ENCODE peak calls at places on chromosomes 11 and 22, in four cellular contexts. A is GM23248, M is mammary epithelial cell, D is astrocyte. V is an unnamed sample.

GRCh38 chr11:77644887-77645286 is 7.3 kb upstream of the CLNS1A start:
- DNase-seq in A (no peak), D (no peak), M (no peak), V (no peak)

GRCh38 chr22:48750826-48751440 is 1076.7 kb downstream of the BRD1 start:
- DNase-seq in D (no peak), M (no peak), A (no peak), V (no peak)

GRCh38 chr11:75793966-75794365 is 21.0 kb upstream of the UVRAG start:
- DNase-seq in M (no peak), A (no peak), D (no peak), V (no peak)

GRCh38 chr11:113729456-113729855 is 23.3 kb upstream of the TMPRSS5 start:
- DNase-seq in D (no peak), M (peak; percentile 72), A (peak; percentile 52), V (no peak)

GRCh38 chr22:26732284-26732683 is 74.9 kb downstream of the MIAT start:
- DNase-seq in M (no peak), D (no peak), A (no peak), V (no peak)

GRCh38 chr11:125375146-125375545 is 120.9 kb downstream of the FEZ1 start:
- DNase-seq in M (no peak), A (no peak), D (peak; percentile 22), V (no peak)

GRCh38 chr11:93841446-93841845 is 9.0 kb downstream of the VSTM5 start:
- DNase-seq in D (no peak), A (no peak), M (no peak), V (no peak)

GRCh38 chr11:236774-237767 is at the start of gene PSMD13:
- DNase-seq in M (peak; percentile 73), A (peak; percentile 97), D (peak; percentile 70), V (peak; percentile 91)

GRCh38 chr11:64583296-64584262 is 7.4 kb upstream of the SLC22A12 start:
- DNase-seq in D (no peak), A (peak; percentile 68), M (no peak), V (no peak)

GRCh38 chr22:49183208-49183825 is 644.4 kb downstream of the BRD1 start:
- DNase-seq in A (no peak), D (no peak), M (no peak), V (no peak)

GRCh38 chr11:12706531-12707499 is 32.6 kb downstream of the TEAD1 start:
- DNase-seq in M (no peak), D (no peak), A (no peak), V (no peak)

GRCh38 chr11:126080206-126080941 is 17.7 kb upstream of the CDON start:
- DNase-seq in D (no peak), A (peak; percentile 47), M (no peak), V (no peak)

GRCh38 chr22:19942886-19943664 is 1.5 kb upstream of the TXNRD2 start:
- DNase-seq in M (peak; percentile 67), A (peak; percentile 95), D (peak; percentile 89), V (peak; percentile 72)

GRCh38 chr11:45852712-45853101 is 5.4 kb downstream of the CRY2 start:
- DNase-seq in D (no peak), A (peak; percentile 31), M (no peak), V (no peak)

GRCh38 chr11:123302751-123303195 is 107.7 kb upstream of the CLMP start:
- DNase-seq in D (peak; percentile 48), A (peak; percentile 88), M (peak; percentile 8), V (peak; percentile 77)

GRCh38 chr11:113006916-113007445 is 45.8 kb downstream of the NCAM1 start:
- DNase-seq in M (no peak), D (peak; percentile 22), A (no peak), V (no peak)

GRCh38 chr11:17991799-17992433 is 20.9 kb downstream of the SERGEF start:
- DNase-seq in D (peak; percentile 44), A (peak; percentile 72), M (peak; percentile 32), V (peak; percentile 68)

GRCh38 chr11:13339196-13340153 is 61.9 kb downstream of the BMAL1 start:
- DNase-seq in M (peak; percentile 83), D (peak; percentile 98), A (peak; percentile 92), V (peak; percentile 60)

GRCh38 chr11:130202818-130203671 is 43.5 kb downstream of the ST14 start:
- DNase-seq in M (no peak), D (no peak), A (no peak), V (no peak)

GRCh38 chr22:45001653-45002052 is 8.2 kb downstream of the PHF21B start:
- DNase-seq in D (no peak), M (no peak), A (no peak), V (no peak)

GRCh38 chr11:34052608-34053160 is 1.2 kb downstream of the CAPRIN1 start:
- DNase-seq in A (peak; percentile 54), D (no peak), M (peak; percentile 17), V (peak; percentile 77)

GRCh38 chr11:132123449-132123848 is 753.0 kb downstream of the NTM start:
- DNase-seq in D (no peak), A (no peak), M (no peak), V (no peak)

GRCh38 chr11:118001494-118001971 is 15.3 kb downstream of the IL10RA start:
- DNase-seq in D (no peak), A (no peak), M (no peak), V (no peak)

GRCh38 chr11:117973446-117973922 is 12.7 kb upstream of the IL10RA start:
- DNase-seq in D (no peak), M (no peak), A (no peak), V (no peak)

GRCh38 chr11:124085583-124085982 is 29.7 kb upstream of the VWA5A start:
- DNase-seq in D (peak; percentile 24), A (no peak), M (peak; percentile 66), V (no peak)

GRCh38 chr11:130197386-130198035 is 37.9 kb downstream of the ST14 start:
- DNase-seq in A (peak; percentile 13), D (peak; percentile 12), M (no peak), V (no peak)

GRCh38 chr22:39714321-39714720 is 143.8 kb downstream of the CACNA1I start:
- DNase-seq in D (no peak), M (no peak), A (no peak), V (no peak)

GRCh38 chr11:17544181-17544622 is at the start of gene USH1C:
- DNase-seq in M (no peak), D (no peak), A (no peak), V (no peak)

GRCh38 chr11:57484141-57484710 is 23.9 kb downstream of the RTN4RL2 start:
- DNase-seq in M (no peak), D (no peak), A (peak; percentile 48), V (no peak)

DNA sequence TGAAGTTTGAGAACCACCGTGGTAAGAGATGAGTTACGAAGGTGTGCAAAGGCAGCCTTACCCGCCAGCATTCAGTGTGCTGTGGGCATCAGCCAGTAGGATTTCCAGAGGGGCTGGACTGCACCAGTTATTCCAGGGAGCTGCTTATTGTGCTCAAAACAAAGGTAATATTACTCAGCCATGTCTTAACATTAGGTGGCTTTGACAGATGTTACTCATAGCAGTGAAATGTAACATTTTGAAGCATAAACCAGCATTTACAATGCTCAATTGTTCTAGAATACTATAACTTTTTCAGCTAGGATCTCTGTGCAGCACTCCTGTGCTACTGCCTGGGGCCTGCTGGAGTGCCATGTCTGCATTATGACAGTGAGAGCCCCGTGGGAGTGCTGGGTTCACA is 238.1 kb downstream of the CADM1 start:
- DNase-seq in D (no peak), M (peak; percentile 60), A (no peak), V (no peak)
- H3K4me1 ChIP-seq in D (no peaks in the 10 kb centered on the region), M (peaks cover 18% of the 10 kb centered on the region), A (no peaks in the 10 kb centered on the region), V (no peaks in the 10 kb centered on the region)

GRCh38 chr22:50271011-50271394 is 823 bp upstream of the MAPK11 start:
- DNase-seq in A (no peak), D (no peak), M (no peak), V (no peak)
- TF ChIP-seq EZH2 in A (no peak), D (no peak), M (no peak), V (no peak)

DNA sequence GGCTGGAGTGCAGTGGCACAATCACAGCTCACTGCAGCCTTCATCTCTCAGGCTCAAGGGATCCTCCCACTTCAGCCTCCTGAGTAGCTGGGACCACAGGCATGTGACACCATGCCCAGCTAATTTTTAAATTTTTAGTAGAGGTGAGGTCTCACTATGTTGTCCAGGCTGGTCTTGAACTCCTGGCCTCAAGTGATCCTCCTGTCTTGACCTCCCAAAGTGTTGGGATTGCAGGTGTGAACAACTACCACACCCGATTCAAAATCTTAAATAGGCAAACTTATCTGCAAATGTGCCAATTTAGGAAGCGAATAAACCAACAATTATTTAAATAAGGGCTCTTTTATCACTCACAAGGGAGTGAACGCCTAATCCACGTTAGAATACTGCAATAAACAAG is 3.2 kb upstream of the WEE1 start:
- DNase-seq in M (no peak), A (no peak), D (no peak), V (no peak)
- H3K4me1 ChIP-seq in M (peaks cover 46% of the 10 kb centered on the region), A (peaks cover 43% of the 10 kb centered on the region), D (peaks cover 41% of the 10 kb centered on the region), V (peaks cover 23% of the 10 kb centered on the region)

GRCh38 chr22:36775589-36775965 is 342 bp downstream of the IFT27 start:
- DNase-seq in D (no peak), M (peak; percentile 7), A (peak; percentile 48), V (peak; percentile 12)

GRCh38 chr22:36773935-36774334 is 2.0 kb downstream of the IFT27 start:
- DNase-seq in D (no peak), M (peak; percentile 31), A (peak; percentile 71), V (peak; percentile 45)

GRCh38 chr22:36778020-36778419 is 2.1 kb upstream of the IFT27 start:
- DNase-seq in D (no peak), A (no peak), M (no peak), V (no peak)

GRCh38 chr22:36776722-36777121 is 803 bp upstream of the IFT27 start:
- DNase-seq in D (no peak), A (no peak), M (no peak), V (no peak)

DNA sequence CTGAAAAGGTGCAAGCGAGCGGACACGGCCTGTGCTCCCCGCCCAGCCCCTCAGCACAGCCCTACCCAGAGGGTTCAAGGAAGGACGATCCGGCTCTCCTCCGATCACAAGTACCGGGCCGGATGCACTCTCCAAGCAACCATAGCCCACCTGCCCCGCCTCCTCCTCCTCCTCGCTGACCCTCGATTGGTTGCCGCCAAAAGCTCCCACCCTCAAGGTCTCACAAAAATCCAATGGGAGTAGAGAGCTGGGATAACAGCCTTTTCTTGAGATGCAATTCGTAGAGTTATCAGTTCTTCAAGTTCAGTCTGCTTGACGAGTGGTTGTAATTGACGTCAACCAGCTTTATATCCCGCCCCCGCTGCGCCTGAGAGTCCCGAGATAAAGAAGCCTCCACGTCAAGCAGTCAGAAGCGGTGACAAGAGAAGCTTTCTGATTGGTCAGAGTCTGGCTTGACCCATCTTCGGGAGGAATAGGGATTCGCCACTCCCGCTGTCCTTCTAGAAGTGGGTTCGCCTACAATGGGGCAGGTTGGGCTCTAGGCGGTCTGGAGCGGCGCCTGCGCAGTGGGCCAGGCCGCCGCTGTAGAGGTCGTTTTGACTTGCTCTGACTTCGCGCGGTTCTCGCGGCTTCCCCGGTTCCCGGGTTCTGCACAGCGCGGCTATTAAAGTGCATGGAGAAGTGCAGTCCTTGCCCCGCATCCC is at the start of gene IFT27:
- DNase-seq in D (peak; percentile 100), A (peak; percentile 100), M (peak; percentile 100), V (peak; percentile 100)
- TF ChIP-seq EZH2 in D (no peak), A (no peak), M (no peak), V (no peak)

GRCh38 chr11:74097838-74098237 is 73.0 kb downstream of the C2CD3 start:
- DNase-seq in M (no peak), D (no peak), A (no peak), V (no peak)
- H3K4me1 ChIP-seq in M (no peaks in the 10 kb centered on the region), D (no peaks in the 10 kb centered on the region), A (no peaks in the 10 kb centered on the region), V (no peaks in the 10 kb centered on the region)